ENCODE peak calls at places on chromosomes 7 and 10, in seven cellular contexts. H is HCT116, D is fibroblast of lung, M is GM23338, Q is PC-9, K is astrocyte, Z is neural progenitor cell. P is an unnamed sample.

GRCh38 chr10:52318822-52319464 is 4.9 kb downstream of the DKK1 start:
- DNase-seq in H (peak), D (peak), M (no peak), Q (peak), K (peak), Z (no peak), P (peak)

GRCh38 chr7:73901823-73902597 is 41.1 kb downstream of the TMEM270 start:
- DNase-seq in H (no peak), D (no peak), M (peak), Q (no peak), K (no peak), Z (no peak), P (no peak)

GRCh38 chr10:15052121-15052520 is 8.4 kb downstream of the OLAH start:
- DNase-seq in H (no peak), D (peak), M (no peak), Q (no peak), K (no peak), Z (no peak), P (no peak)

GRCh38 chr7:74542558-74543117 is 88.9 kb downstream of the GTF2IRD1 start:
- DNase-seq in H (no peak), D (peak), M (no peak), Q (no peak), K (no peak), Z (no peak), P (peak)

GRCh38 chr10:103598654-103599115 is 105.2 kb downstream of the NEURL1 start:
- DNase-seq in H (peak), D (peak), M (peak), Q (peak), K (peak), Z (peak), P (peak)

GRCh38 chr10:100715445-100716385 is 29.7 kb upstream of the PAX2 start:
- DNase-seq in H (no peak), D (no peak), M (peak), Q (no peak), K (no peak), Z (peak), P (no peak)

GRCh38 chr10:24241536-24241935 is 32.6 kb downstream of the KIAA1217 start:
- DNase-seq in H (no peak), D (no peak), M (no peak), Q (no peak), K (no peak), Z (no peak), P (no peak)

GRCh38 chr10:51430506-51430905 is 268.9 kb downstream of the CSTF2T start:
- DNase-seq in H (no peak), D (peak), M (no peak), Q (no peak), K (no peak), Z (no peak), P (no peak)

GRCh38 chr10:29598861-29599311 is 35.9 kb downstream of the SVIL start:
- DNase-seq in H (no peak), D (peak), M (no peak), Q (no peak), K (peak), Z (no peak), P (no peak)

GRCh38 chr7:154950992-154951391 is 51.9 kb downstream of the PAXIP1 start:
- DNase-seq in H (no peak), D (no peak), M (no peak), Q (no peak), K (no peak), Z (no peak), P (no peak)

GRCh38 chr7:88344956-88345832 is 38.5 kb upstream of the STEAP4 start:
- DNase-seq in H (peak), D (peak), M (peak), Q (no peak), K (no peak), Z (peak), P (peak)

GRCh38 chr7:28018020-28018419 is 162.6 kb downstream of the JAZF1 start:
- DNase-seq in H (no peak), D (no peak), M (no peak), Q (no peak), K (no peak), Z (no peak), P (no peak)

GRCh38 chr7:130144632-130145171 is 60.5 kb downstream of the TMEM209 start:
- DNase-seq in H (peak), D (no peak), M (no peak), Q (peak), K (peak), Z (no peak), P (peak)

GRCh38 chr10:110822708-110823291 is 48.9 kb upstream of the PDCD4 start:
- DNase-seq in H (no peak), D (no peak), M (peak), Q (no peak), K (no peak), Z (peak), P (no peak)

GRCh38 chr7:12982178-12982577 is 294.7 kb downstream of the ARL4A start:
- DNase-seq in H (no peak), D (no peak), M (no peak), Q (no peak), K (no peak), Z (no peak), P (no peak)

GRCh38 chr7:148175512-148175911 is 415.1 kb upstream of the C7orf33 start:
- DNase-seq in H (no peak), D (no peak), M (no peak), Q (no peak), K (no peak), Z (no peak), P (no peak)

GRCh38 chr10:72466018-72466417 is 111.3 kb upstream of the DNAJB12 start:
- DNase-seq in H (no peak), D (no peak), M (no peak), Q (no peak), K (peak), Z (no peak), P (no peak)

GRCh38 chr10:114519306-114519669 is 115.0 kb upstream of the AFAP1L2 start:
- DNase-seq in H (peak), D (peak), M (no peak), Q (peak), K (peak), Z (no peak), P (no peak)

GRCh38 chr7:71131256-71131752 is 640 bp upstream of the GALNT17 start:
- DNase-seq in H (no peak), D (no peak), M (peak), Q (no peak), K (peak), Z (peak), P (no peak)

DNA sequence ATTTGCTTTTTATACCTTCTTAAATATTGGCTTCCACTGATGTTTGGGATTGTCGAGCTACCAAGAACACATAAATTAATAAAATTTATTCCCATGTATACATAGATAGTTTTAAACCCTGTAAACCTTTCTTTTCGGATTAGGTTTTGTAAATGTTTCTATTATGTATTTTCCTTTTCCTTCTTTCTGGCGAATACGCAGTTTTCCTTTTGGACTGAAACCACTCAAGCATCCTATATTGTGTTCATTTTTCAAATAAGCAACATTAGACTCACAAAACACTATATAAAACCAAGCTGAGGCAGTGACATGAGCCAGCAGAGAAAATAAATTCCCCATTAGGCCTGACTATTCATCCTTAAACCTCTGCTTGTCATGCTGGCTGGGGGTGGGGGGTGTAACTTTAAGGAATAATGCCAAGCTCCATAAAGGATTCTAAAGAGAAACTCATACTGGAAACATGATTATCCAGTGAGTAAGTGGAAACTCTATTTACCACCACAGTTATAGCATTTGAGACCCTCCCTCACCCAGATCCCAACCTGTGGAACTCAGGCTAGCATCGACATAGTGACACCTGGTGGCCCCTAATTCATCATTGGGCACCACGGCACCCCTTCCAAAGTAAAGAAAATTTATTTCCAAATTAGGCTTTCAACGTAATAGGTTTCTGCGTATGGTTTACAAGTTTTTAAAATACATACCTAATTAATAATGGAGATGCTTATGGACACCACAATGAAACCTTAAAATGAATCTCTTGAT is 86.5 kb upstream of the CELF2 start:
- DNase-seq in H (no peak), D (no peak), M (peak), Q (no peak), K (no peak), Z (peak), P (no peak)
- TF ChIP-seq CTCF in H (no peak), D (no peak), M (peak), Q (no peak), K (peak), Z (peak), P (no peak)

DNA sequence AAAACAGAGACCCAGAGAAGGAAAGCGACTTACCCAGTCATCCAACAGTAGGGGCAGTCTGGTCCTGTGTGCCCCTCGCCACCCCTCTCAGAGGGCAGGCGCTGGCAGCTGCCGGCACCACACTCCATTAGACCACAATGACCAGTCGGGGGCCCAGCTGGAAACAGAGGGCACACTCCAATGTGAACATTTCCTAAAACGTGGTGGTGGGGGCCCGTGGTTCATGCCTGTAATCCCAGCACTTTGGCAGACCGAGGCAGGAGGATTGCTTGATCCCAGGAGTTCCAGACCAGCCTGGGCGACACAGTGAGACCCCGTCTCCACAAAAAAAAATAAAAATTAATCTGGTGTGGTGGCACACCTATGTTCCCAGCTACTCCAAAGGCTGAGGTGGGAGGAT is 912 bp upstream of the OAT start:
- DNase-seq in H (no peak), D (no peak), M (no peak), Q (no peak), K (no peak), Z (no peak), P (no peak)
- TF ChIP-seq EZH2 in H (no peak), D (no peak), M (no peak), Q (no peak), K (no peak), Z (no peak), P (no peak)

DNA sequence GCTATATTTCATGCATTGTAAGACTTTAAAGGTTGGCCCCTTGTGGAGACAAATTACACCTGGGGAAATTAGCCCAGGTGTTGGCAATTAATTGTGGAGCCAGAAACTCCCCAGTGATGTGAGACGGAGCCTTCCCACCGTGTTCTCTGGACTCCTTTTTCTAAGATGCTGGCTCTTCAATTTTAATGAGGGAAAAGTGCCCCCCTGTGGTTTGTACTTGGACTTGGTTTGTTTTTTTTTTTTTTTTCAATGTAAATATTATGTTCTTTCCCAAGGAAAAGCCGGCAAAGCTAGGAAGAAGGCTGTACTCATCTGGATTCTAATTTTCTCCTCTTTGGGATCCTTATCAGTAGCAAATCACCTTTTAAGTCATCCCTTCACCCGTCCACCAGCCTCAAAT is 20.2 kb upstream of the ST8SIA6 start:
- DNase-seq in H (peak), D (peak), M (no peak), Q (no peak), K (no peak), Z (no peak), P (peak)
- TF ChIP-seq CTCF in H (peak), D (peak), M (peak), Q (no peak), K (peak), Z (no peak), P (peak)

GRCh38 chr10:133328358-133329343 is 8.0 kb downstream of the CALY start:
- DNase-seq in H (no peak), D (no peak), M (no peak), Q (no peak), K (no peak), Z (no peak), P (no peak)

GRCh38 chr10:133325761-133326463 is 10.8 kb downstream of the CALY start:
- DNase-seq in H (no peak), D (no peak), M (peak), Q (no peak), K (no peak), Z (peak), P (no peak)

GRCh38 chr10:133326745-133327650 is 9.7 kb downstream of the CALY start:
- DNase-seq in H (no peak), D (peak), M (no peak), Q (no peak), K (peak), Z (no peak), P (no peak)

GRCh38 chr10:133329401-133330202 is 7.1 kb downstream of the CALY start:
- DNase-seq in H (no peak), D (peak), M (peak), Q (peak), K (peak), Z (peak), P (peak)

DNA sequence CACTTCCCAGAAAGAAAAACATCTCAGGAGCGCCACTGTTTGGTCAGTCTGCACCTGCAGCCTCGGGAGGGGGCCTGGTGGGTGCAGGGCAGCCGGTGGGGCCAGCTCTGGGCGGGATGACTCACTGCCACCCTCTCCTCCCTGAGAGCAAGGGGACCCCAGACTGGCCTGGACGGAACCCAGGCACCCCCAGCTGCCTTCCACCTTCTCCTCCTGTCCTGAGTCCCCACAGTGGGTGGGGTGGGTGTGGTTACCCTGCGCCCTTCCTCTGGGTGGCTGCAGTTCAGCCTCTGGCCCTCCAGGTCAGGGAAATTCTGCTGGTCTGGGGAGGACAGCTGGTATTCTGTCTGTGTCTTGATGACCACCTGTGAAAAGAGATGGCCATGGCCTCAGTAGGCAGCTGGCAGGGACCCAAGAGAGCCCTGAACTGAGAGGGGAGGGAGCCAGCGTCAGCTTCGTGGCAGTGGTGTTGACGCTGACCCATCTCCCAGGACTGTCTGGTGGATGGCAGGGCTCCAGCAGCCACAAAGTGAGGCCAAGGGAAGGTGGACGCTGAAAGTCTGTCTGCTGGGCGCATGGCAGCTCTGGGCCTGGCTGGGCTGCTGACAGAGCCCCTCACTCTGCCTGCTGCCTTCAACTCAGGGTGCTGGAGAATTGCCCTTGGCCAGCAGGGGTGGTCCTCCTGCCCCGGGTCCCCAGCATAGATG is 8.9 kb downstream of the CALY start:
- DNase-seq in H (no peak), D (no peak), M (no peak), Q (no peak), K (no peak), Z (no peak), P (no peak)
- TF ChIP-seq EZH2 in H (no peak), D (no peak), M (no peak), Q (no peak), K (no peak), Z (no peak), P (no peak)

GRCh38 chr10:18472977-18473376 is 178.4 kb downstream of the NSUN6 start:
- DNase-seq in H (no peak), D (no peak), M (peak), Q (no peak), K (no peak), Z (no peak), P (no peak)
- TF ChIP-seq CTCF in H (no peak), D (no peak), M (peak), Q (peak), K (no peak), Z (peak), P (peak)

GRCh38 chr10:7409045-7409731 is 1.6 kb downstream of the SFMBT2 start:
- DNase-seq in H (no peak), D (peak), M (peak), Q (no peak), K (no peak), Z (peak), P (peak)
- TF ChIP-seq EZH2 in H (no peak), D (no peak), M (peak), Q (no peak), K (peak), Z (peak), P (no peak)

GRCh38 chr7:43509906-43510305 is 73.0 kb upstream of the STK17A start:
- DNase-seq in H (no peak), D (no peak), M (no peak), Q (no peak), K (no peak), Z (no peak), P (no peak)

GRCh38 chr7:43508434-43508833 is 74.5 kb upstream of the STK17A start:
- DNase-seq in H (no peak), D (no peak), M (no peak), Q (no peak), K (no peak), Z (no peak), P (no peak)

GRCh38 chr7:43513236-43513635 is 69.7 kb upstream of the STK17A start:
- DNase-seq in H (no peak), D (no peak), M (no peak), Q (no peak), K (no peak), Z (no peak), P (peak)

GRCh38 chr7:43511769-43512515 is 71.0 kb upstream of the STK17A start:
- DNase-seq in H (no peak), D (no peak), M (no peak), Q (no peak), K (no peak), Z (no peak), P (no peak)

DNA sequence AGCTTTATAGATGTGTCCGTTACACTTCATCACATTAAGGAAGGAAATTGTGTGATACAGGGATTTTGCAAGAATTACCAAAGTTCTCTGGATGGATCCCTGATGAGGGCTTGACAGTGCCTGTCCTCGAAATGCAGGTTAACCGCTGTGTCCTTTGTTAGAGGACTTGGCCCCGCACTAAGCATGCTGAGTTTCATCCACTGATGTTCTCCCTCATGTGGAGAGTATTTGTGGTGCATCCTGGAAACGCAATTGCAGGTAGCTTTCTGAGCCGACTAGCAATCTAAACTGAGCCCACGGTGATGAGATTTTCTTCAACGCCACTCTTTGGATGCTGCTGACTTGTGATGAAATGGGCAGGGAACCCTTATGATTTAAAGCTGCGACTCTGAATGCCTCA is 71.9 kb upstream of the STK17A start:
- DNase-seq in H (no peak), D (no peak), M (peak), Q (no peak), K (no peak), Z (peak), P (no peak)
- TF ChIP-seq CTCF in H (no peak), D (no peak), M (peak), Q (peak), K (no peak), Z (peak), P (no peak)